ENCODE peak calls at places on chromosome 10, in six cellular contexts. J is progenitor cell of endocrine pancreas, T is anterior cingulate cortex, V is occipital lobe, N is dorsolateral prefrontal cortex, R is T-helper 17 cell. Y is an unnamed sample.

GRCh38 chr10:28331821-28332220 is 29.0 kb upstream of the MPP7 start:
- DNase-seq in N (no peak), V (no peak), R (no peak), T (no peak), J (no peak), Y (no peak)

GRCh38 chr10:5811387-5811821 is 1.8 kb downstream of the GDI2 start:
- DNase-seq in R (no peak), J (no peak), N (no peak), T (no peak), V (no peak), Y (no peak)

GRCh38 chr10:103676058-103676785 is 179.2 kb downstream of the SH3PXD2A start:
- DNase-seq in N (no peak), V (no peak), T (no peak), J (no peak), R (no peak), Y (no peak)

GRCh38 chr10:78981970-78982281 is 86.8 kb upstream of the ZMIZ1 start:
- DNase-seq in N (no peak), V (no peak), T (no peak), J (no peak), R (no peak), Y (no peak)

GRCh38 chr10:110523736-110524135 is 26.0 kb downstream of the DUSP5 start:
- DNase-seq in R (no peak), N (no peak), T (no peak), V (no peak), J (no peak), Y (no peak)

GRCh38 chr10:76089626-76090185 is 658.3 kb downstream of the LRMDA start:
- DNase-seq in V (no peak), R (no peak), N (no peak), T (no peak), J (no peak), Y (no peak)

GRCh38 chr10:100325164-100325563 is 4.9 kb downstream of the PKD2L1 start:
- DNase-seq in N (no peak), R (no peak), J (peak; percentile 38), V (no peak), T (no peak), Y (no peak)

GRCh38 chr10:137606-138005 is 2.4 kb downstream of the ZMYND11 start:
- DNase-seq in J (no peak), R (no peak), N (no peak), T (no peak), V (no peak), Y (no peak)

GRCh38 chr10:67602268-67602950 is 93.6 kb downstream of the CTNNA3 start:
- DNase-seq in T (no peak), R (no peak), V (no peak), N (no peak), J (no peak), Y (no peak)

GRCh38 chr10:35466170-35466569 is 129.9 kb downstream of the CCNY start:
- DNase-seq in R (no peak), N (no peak), J (no peak), V (no peak), T (no peak), Y (no peak)

GRCh38 chr10:3046941-3047621 is 20.3 kb upstream of the PFKP start:
- DNase-seq in N (no peak), J (no peak), R (no peak), T (no peak), V (no peak), Y (no peak)

GRCh38 chr10:21171197-21171935 is 274.3 kb upstream of the NEBL start:
- DNase-seq in V (no peak), R (no peak), T (no peak), J (no peak), N (no peak), Y (no peak)

GRCh38 chr10:13458107-13458761 is 70.6 kb downstream of the BEND7 start:
- DNase-seq in N (no peak), T (no peak), R (no peak), V (peak; percentile 29), J (no peak), Y (no peak)